ENCODE peak calls at places on chromosomes 4 and X, in ten cellular contexts. K is mucosa of descending colon; E is T-helper 2 cell; O is HEK293T; D is NCI-H774; M is kidney epithelial cell; Q is stimulated activated CD8-positive, alpha-beta memory T cell treated with anti-CD3 and anti-CD28 coated beads, Interleukin-15, amount 100 ng/mL, for 4 hours; L is H1; G is mammary epithelial cell; B is activated CD4-positive, alpha-beta T cell treated with anti-CD3 and anti-CD28 coated beads for 1 hour. P is an unnamed sample.
A peak's percentile ranks its signal among the peaks of the same experiment; 100 is the strongest.

GRCh38 chrX:2261838-2262678 is 238.7 kb downstream of the DHRSX start:
- DNase-seq in K (no peak), Q (no peak), D (no peak), M (peak; percentile 32), B (no peak), E (no peak), O (no peak), G (no peak), L (no peak), P (peak; percentile 59)

GRCh38 chr4:127642169-127642568 is 9.4 kb downstream of the INTU start:
- DNase-seq in L (no peak), G (no peak), E (no peak), O (no peak), K (no peak), D (no peak), Q (no peak), M (no peak), B (no peak), P (no peak)

GRCh38 chr4:141432000-141432712 is 204.2 kb upstream of the IL15 start:
- DNase-seq in D (no peak), K (no peak), L (no peak), G (peak; percentile 2), E (no peak), O (no peak), M (no peak), Q (no peak), B (no peak), P (no peak)

GRCh38 chr4:336099-336892 is 1.3 kb upstream of the ZNF141 start:
- DNase-seq in M (no peak), G (no peak), D (peak; percentile 18), Q (no peak), K (peak; percentile 29), E (peak; percentile 7), L (no peak), B (no peak), O (no peak), P (no peak)

GRCh38 chr4:142473960-142474338 is 372.2 kb downstream of the INPP4B start:
- DNase-seq in D (no peak), G (no peak), O (no peak), Q (no peak), L (no peak), K (no peak), E (no peak), M (no peak), B (no peak), P (no peak)

GRCh38 chr4:117664706-117665444 is 369.4 kb upstream of the NDST3 start:
- DNase-seq in L (no peak), Q (no peak), B (no peak), G (no peak), K (no peak), M (peak; percentile 10), E (no peak), O (no peak), D (no peak), P (no peak)

GRCh38 chr4:184889683-184890082 is 63.9 kb upstream of the ACSL1 start:
- DNase-seq in B (no peak), D (no peak), E (no peak), K (no peak), O (no peak), M (no peak), L (no peak), G (no peak), Q (no peak), P (no peak)

GRCh38 chrX:16320765-16321355 is 153.6 kb downstream of the MAGEB17 start:
- DNase-seq in K (no peak), G (peak; percentile 27), D (no peak), M (peak; percentile 28), L (no peak), O (no peak), E (no peak), B (no peak), Q (no peak), P (peak; percentile 49)

GRCh38 chrX:27597506-27597905 is 7.4 kb downstream of the DCAF8L2 start:
- DNase-seq in E (no peak), M (no peak), L (no peak), G (peak; percentile 19), Q (no peak), K (no peak), O (no peak), B (no peak), D (no peak), P (no peak)

GRCh38 chrX:74449937-74450330 is 28.6 kb downstream of the SLC16A2 start:
- DNase-seq in D (no peak), K (no peak), E (no peak), G (peak; percentile 83), L (no peak), O (no peak), B (no peak), Q (no peak), M (peak; percentile 5), P (peak; percentile 18)

GRCh38 chr4:6225469-6225868 is 25.1 kb upstream of the JAKMIP1 start:
- DNase-seq in K (peak; percentile 21), M (no peak), B (no peak), L (no peak), G (peak; percentile 13), D (no peak), Q (no peak), E (peak; percentile 40), O (peak; percentile 48), P (no peak)

GRCh38 chrX:72041901-72042859 is 89.5 kb downstream of the RTL5 start:
- DNase-seq in E (no peak), K (no peak), O (no peak), Q (no peak), L (no peak), D (no peak), G (no peak), M (no peak), B (no peak), P (no peak)

GRCh38 chr4:22093126-22093525 is 144.6 kb upstream of the KCNIP4 start:
- DNase-seq in D (no peak), L (no peak), B (no peak), K (no peak), Q (no peak), G (no peak), M (no peak), O (no peak), E (no peak), P (no peak)

GRCh38 chr4:110620352-110621327 is 2.2 kb downstream of the PITX2 start:
- DNase-seq in M (no peak), K (peak; percentile 63), L (no peak), B (no peak), E (peak; percentile 40), G (no peak), D (no peak), O (no peak), Q (no peak), P (no peak)

GRCh38 chrX:57573754-57574153 is 18.1 kb upstream of the ZXDB start:
- DNase-seq in O (peak; percentile 8), K (peak; percentile 17), E (peak; percentile 20), D (no peak), B (no peak), G (no peak), Q (no peak), L (no peak), M (no peak), P (no peak)